ENCODE peak calls at places on chromosomes 1 and 21, in five cellular contexts. H is K562, U is GM12878, B is H1, W is HepG2. G is an unnamed sample.
A peak's percentile ranks its signal among the peaks of the same experiment; 100 is the strongest.

GRCh38 chr1:5977494-5978444 is 14.5 kb downstream of the NPHP4 start:
- DNase-seq in H (no peak), U (no peak), B (no peak), W (no peak), G (no peak)

GRCh38 chr21:44496900-44497550 is 41.7 kb downstream of the LRRC3 start:
- DNase-seq in H (no peak), U (no peak), B (no peak), W (no peak), G (no peak)

GRCh38 chr1:166040223-166040622 is 126.6 kb downstream of the FAM78B start:
- DNase-seq in H (no peak), U (no peak), B (no peak), W (no peak), G (no peak)

GRCh38 chr1:152514715-152515453 is 602 bp downstream of the CRCT1 start:
- DNase-seq in H (no peak), U (no peak), B (no peak), W (no peak), G (no peak)

GRCh38 chr1:186620526-186620925 is 59.7 kb downstream of the PTGS2 start:
- DNase-seq in H (no peak), U (no peak), B (no peak), W (no peak), G (no peak)

GRCh38 chr1:235468970-235469369 is 35.3 kb downstream of the B3GALNT2 start:
- DNase-seq in H (no peak), U (no peak), B (no peak), W (peak; percentile 9), G (peak; percentile 56)

GRCh38 chr1:178146456-178146855 is 52.6 kb downstream of the RASAL2 start:
- DNase-seq in H (no peak), U (no peak), B (no peak), W (no peak), G (no peak)

GRCh38 chr21:36563301-36563926 is 83.5 kb upstream of the CLDN14 start:
- DNase-seq in H (no peak), U (no peak), B (no peak), W (no peak), G (no peak)

GRCh38 chr1:80365634-80366033 is 1359.1 kb upstream of the ADGRL4 start:
- DNase-seq in H (no peak), U (no peak), B (no peak), W (no peak), G (no peak)

GRCh38 chr1:218281285-218281684 is 3.8 kb upstream of the RRP15 start:
- DNase-seq in H (no peak), U (no peak), B (no peak), W (peak; percentile 14), G (no peak)

GRCh38 chr1:195076682-195077081 is 1531.6 kb downstream of the KCNT2 start:
- DNase-seq in H (no peak), U (no peak), B (no peak), W (no peak), G (no peak)

GRCh38 chr21:35617491-35617890 is 442.8 kb downstream of the SETD4 start:
- DNase-seq in H (no peak), U (no peak), B (no peak), W (no peak), G (no peak)

GRCh38 chr1:70319750-70320149 is 34.8 kb downstream of the ANKRD13C start:
- DNase-seq in H (no peak), U (no peak), B (no peak), W (peak; percentile 2), G (peak; percentile 49)

GRCh38 chr1:150971583-150972416 is 2.8 kb downstream of the CERS2 start:
- DNase-seq in H (peak; percentile 71), U (no peak), B (no peak), W (peak; percentile 87), G (no peak)

GRCh38 chr1:243730499-243731150 is 119.4 kb downstream of the AKT3 start:
- DNase-seq in H (no peak), U (no peak), B (no peak), W (no peak), G (no peak)

GRCh38 chr1:210500831-210501230 is 172.1 kb downstream of the HHAT start:
- DNase-seq in H (no peak), U (no peak), B (no peak), W (no peak), G (no peak)

GRCh38 chr1:89104147-89104546 is 21.8 kb downstream of the GBP2 start:
- DNase-seq in H (no peak), U (no peak), B (no peak), W (no peak), G (no peak)

GRCh38 chr21:15441060-15441493 is 288.7 kb upstream of the USP25 start:
- DNase-seq in H (no peak), U (no peak), B (no peak), W (peak; percentile 99), G (no peak)

GRCh38 chr1:47686731-47687617 is 249.1 kb downstream of the FOXD2 start:
- DNase-seq in H (no peak), U (no peak), B (no peak), W (no peak), G (no peak)

GRCh38 chr1:26015358-26015757 is 6.2 kb upstream of the EXTL1 start:
- DNase-seq in H (no peak), U (no peak), B (no peak), W (peak; percentile 28), G (no peak)

GRCh38 chr1:154878371-154879355 is 8.6 kb upstream of the KCNN3 start:
- DNase-seq in H (peak; percentile 81), U (no peak), B (peak; percentile 51), W (peak; percentile 48), G (peak; percentile 66)

GRCh38 chr1:29275435-29275834 is 39.1 kb downstream of the PTPRU start:
- DNase-seq in H (no peak), U (no peak), B (no peak), W (no peak), G (no peak)

GRCh38 chr1:172745014-172745413 is 86.1 kb downstream of the FASLG start:
- DNase-seq in H (peak; percentile 71), U (peak; percentile 79), B (no peak), W (peak; percentile 52), G (peak; percentile 71)

GRCh38 chr1:3548156-3548893 is 63.0 kb downstream of the MEGF6 start:
- DNase-seq in H (no peak), U (no peak), B (no peak), W (no peak), G (no peak)

DNA sequence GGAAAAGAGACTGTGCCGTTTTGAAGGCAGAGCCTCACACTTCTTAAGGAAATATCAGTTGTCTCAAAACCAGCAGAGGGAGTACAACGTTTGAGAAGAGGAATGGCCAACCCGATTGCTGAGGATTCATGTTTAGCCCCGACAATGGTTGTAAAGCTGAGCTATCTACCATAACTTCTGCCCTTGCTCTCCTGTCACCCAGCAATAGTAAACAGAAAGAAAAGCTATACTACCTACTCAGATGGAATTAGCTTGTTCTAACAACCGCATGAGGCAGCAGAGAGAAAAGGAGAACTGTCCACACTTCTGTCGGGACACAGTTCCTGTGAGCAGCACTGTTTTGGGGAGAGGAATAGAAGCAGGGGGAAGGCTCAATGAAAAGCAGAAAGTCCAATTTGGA is 91.2 kb downstream of the SLC45A1 start:
- DNase-seq in H (peak; percentile 68), U (no peak), B (no peak), W (peak; percentile 9), G (no peak)
- TF ChIP-seq YY1 in H (no peak), U (no peak), B (no peak), W (no peak), G (no peak)

DNA sequence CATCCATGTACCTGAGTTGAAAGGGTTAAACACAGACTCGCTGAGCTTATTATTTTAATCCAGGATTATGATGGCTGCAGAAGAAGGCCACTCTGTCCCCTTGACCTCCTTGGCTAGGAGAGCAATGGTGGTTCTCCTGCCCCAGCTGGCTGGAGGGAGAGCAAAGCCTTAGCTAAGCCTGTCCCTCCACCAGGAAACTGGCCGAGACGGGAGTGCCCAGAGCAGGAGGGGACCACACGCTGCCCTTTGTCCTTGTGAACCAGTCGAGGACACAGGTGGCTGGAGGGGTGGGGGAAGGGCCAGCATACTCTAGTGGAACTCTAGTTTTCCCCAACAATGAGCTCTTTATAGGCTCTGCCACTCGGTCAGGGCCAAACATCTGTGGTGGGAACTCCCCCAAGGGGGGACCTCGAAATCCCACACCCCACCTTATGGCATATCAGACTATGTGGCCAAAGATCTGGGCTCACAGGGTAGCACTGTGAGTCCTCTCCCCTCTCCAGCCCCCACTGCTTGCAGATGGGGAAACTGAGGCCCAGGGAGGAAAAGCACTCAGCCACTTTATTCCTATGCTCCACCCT is 12.9 kb downstream of the KIAA1614 start:
- DNase-seq in H (no peak), U (no peak), B (no peak), W (peak; percentile 84), G (no peak)
- H3K9ac ChIP-seq in H (no peak overlapping the region), U (no peak overlapping the region), B (no peak overlapping the region), W (peak overlapping the region; percentile 52), G (no peak overlapping the region)

DNA sequence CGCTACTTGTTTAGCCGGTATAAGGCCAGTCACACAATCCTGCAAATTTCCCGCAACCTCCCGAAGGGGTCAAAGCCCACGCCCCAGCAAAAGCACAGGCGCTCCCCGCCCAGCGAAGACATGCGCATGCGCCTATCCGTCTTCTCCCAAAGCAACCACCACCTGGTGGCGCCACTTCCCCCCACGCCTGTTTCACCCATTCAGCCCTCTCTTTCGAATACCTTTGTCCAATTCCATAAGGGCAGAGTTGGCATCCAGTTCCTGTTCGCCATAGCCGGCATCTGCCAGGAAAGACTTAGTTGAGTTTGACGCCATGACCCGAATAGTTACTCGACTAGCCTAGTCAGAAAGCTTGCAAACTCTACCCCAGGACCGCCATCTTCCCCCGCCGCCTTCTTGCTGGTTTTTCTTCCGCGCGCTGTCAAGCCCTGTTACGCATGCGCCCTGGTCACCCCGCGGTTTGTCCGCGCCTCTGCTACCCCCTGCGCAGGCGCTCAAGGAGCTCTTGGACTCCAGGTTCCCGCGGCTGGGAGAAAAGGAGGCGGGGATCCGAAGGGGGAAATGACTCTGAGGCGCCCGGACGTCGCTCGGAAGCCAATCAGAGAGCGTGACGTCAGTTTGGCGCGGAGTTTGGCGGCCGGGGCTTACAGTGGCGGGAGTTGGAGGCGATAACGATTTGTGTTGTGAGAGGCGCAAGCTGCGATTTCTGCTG is at the start of the genes DTL and INTS7:
- DNase-seq in H (peak; percentile 100), U (peak; percentile 96), B (peak; percentile 98), W (peak; percentile 99), G (peak; percentile 98)
- TF ChIP-seq POLR2A in H (peak; percentile 99), U (peak; percentile 89), B (peak; percentile 97), W (peak; percentile 94), G (peak; percentile 86)

GRCh38 chr1:45863117-45863670 is 59.8 kb downstream of the MAST2 start:
- DNase-seq in H (no peak), U (no peak), B (no peak), W (no peak), G (no peak)
- TF ChIP-seq YY1 in H (no peak), U (no peak), B (no peak), W (no peak), G (no peak)

GRCh38 chr1:27132624-27133023 is 22.3 kb downstream of the SLC9A1 start:
- DNase-seq in H (no peak), U (no peak), B (no peak), W (no peak), G (no peak)
- H3K9ac ChIP-seq in H (no peak overlapping the region), U (no peak overlapping the region), B (no peak overlapping the region), W (no peak overlapping the region), G (no peak overlapping the region)